ENCODE peak calls at places on chromosomes 12 and 14, in eight cellular contexts. One of them, this sample, is unnamed.
A peak's percentile ranks its signal among the peaks of the same experiment; 100 is the strongest.

GRCh38 chr12:113328368-113328889 is 6.5 kb downstream of the SLC8B1 start:
- DNase-seq in iPS-NIHi11: no peak
- DNase-seq in activated effector memory CD4-positive, alpha-beta T cell treated with Interleukin-2 at 50 U/mL for 16 hours: no peak
- DNase-seq in lower lobe of right lung: no peak
- DNase-seq in KG1: no peak
- DNase-seq in activated naive CD8-positive, alpha-beta T cell treated with anti-CD3 and anti-CD28 coated beads, Interleukin-2, amount 50 U/mL, for 16 hours: no peak
- DNase-seq in heart left ventricle: no peak
- DNase-seq in stimulated activated CD8-positive, alpha-beta memory T cell treated with anti-CD3 and anti-CD28 coated beads, Interleukin-4, amount 100 ng/mL, for 4 hours: no peak
- DNase-seq in this sample: no peak

GRCh38 chr12:39441189-39441962 is 1.5 kb downstream of the KIF21A start:
- DNase-seq in stimulated activated CD8-positive, alpha-beta memory T cell treated with anti-CD3 and anti-CD28 coated beads, Interleukin-4, amount 100 ng/mL, for 4 hours: no peak
- DNase-seq in KG1: no peak
- DNase-seq in lower lobe of right lung: no peak
- DNase-seq in activated effector memory CD4-positive, alpha-beta T cell treated with Interleukin-2 at 50 U/mL for 16 hours: no peak
- DNase-seq in heart left ventricle: no peak
- DNase-seq in iPS-NIHi11: no peak
- DNase-seq in activated naive CD8-positive, alpha-beta T cell treated with anti-CD3 and anti-CD28 coated beads, Interleukin-2, amount 50 U/mL, for 16 hours: no peak
- DNase-seq in this sample: no peak

GRCh38 chr12:7354521-7354920 is 50.6 kb downstream of the ACSM4 start:
- DNase-seq in lower lobe of right lung: no peak
- DNase-seq in KG1: no peak
- DNase-seq in activated effector memory CD4-positive, alpha-beta T cell treated with Interleukin-2 at 50 U/mL for 16 hours: no peak
- DNase-seq in stimulated activated CD8-positive, alpha-beta memory T cell treated with anti-CD3 and anti-CD28 coated beads, Interleukin-4, amount 100 ng/mL, for 4 hours: no peak
- DNase-seq in iPS-NIHi11: no peak
- DNase-seq in activated naive CD8-positive, alpha-beta T cell treated with anti-CD3 and anti-CD28 coated beads, Interleukin-2, amount 50 U/mL, for 16 hours: no peak
- DNase-seq in heart left ventricle: no peak
- DNase-seq in this sample: no peak

GRCh38 chr12:79381246-79382208 is 309.2 kb downstream of the PAWR start:
- DNase-seq in stimulated activated CD8-positive, alpha-beta memory T cell treated with anti-CD3 and anti-CD28 coated beads, Interleukin-4, amount 100 ng/mL, for 4 hours: no peak
- DNase-seq in KG1: no peak
- DNase-seq in heart left ventricle: no peak
- DNase-seq in lower lobe of right lung: no peak
- DNase-seq in activated naive CD8-positive, alpha-beta T cell treated with anti-CD3 and anti-CD28 coated beads, Interleukin-2, amount 50 U/mL, for 16 hours: no peak
- DNase-seq in activated effector memory CD4-positive, alpha-beta T cell treated with Interleukin-2 at 50 U/mL for 16 hours: no peak
- DNase-seq in iPS-NIHi11: no peak
- DNase-seq in this sample: no peak

GRCh38 chr14:34583525-34583924 is 44.0 kb upstream of the EAPP start:
- DNase-seq in lower lobe of right lung: no peak
- DNase-seq in heart left ventricle: no peak
- DNase-seq in stimulated activated CD8-positive, alpha-beta memory T cell treated with anti-CD3 and anti-CD28 coated beads, Interleukin-4, amount 100 ng/mL, for 4 hours: no peak
- DNase-seq in iPS-NIHi11: no peak
- DNase-seq in KG1: no peak
- DNase-seq in activated effector memory CD4-positive, alpha-beta T cell treated with Interleukin-2 at 50 U/mL for 16 hours: no peak
- DNase-seq in activated naive CD8-positive, alpha-beta T cell treated with anti-CD3 and anti-CD28 coated beads, Interleukin-2, amount 50 U/mL, for 16 hours: no peak
- DNase-seq in this sample: no peak

GRCh38 chr12:60335765-60336164 is 739.9 kb downstream of the SLC16A7 start:
- DNase-seq in iPS-NIHi11: no peak
- DNase-seq in activated naive CD8-positive, alpha-beta T cell treated with anti-CD3 and anti-CD28 coated beads, Interleukin-2, amount 50 U/mL, for 16 hours: no peak
- DNase-seq in activated effector memory CD4-positive, alpha-beta T cell treated with Interleukin-2 at 50 U/mL for 16 hours: no peak
- DNase-seq in lower lobe of right lung: no peak
- DNase-seq in heart left ventricle: no peak
- DNase-seq in KG1: no peak
- DNase-seq in stimulated activated CD8-positive, alpha-beta memory T cell treated with anti-CD3 and anti-CD28 coated beads, Interleukin-4, amount 100 ng/mL, for 4 hours: no peak
- DNase-seq in this sample: no peak

GRCh38 chr14:73188501-73188903 is 48.8 kb upstream of the PAPLN start:
- DNase-seq in heart left ventricle: no peak
- DNase-seq in activated naive CD8-positive, alpha-beta T cell treated with anti-CD3 and anti-CD28 coated beads, Interleukin-2, amount 50 U/mL, for 16 hours: no peak
- DNase-seq in stimulated activated CD8-positive, alpha-beta memory T cell treated with anti-CD3 and anti-CD28 coated beads, Interleukin-4, amount 100 ng/mL, for 4 hours: no peak
- DNase-seq in KG1: no peak
- DNase-seq in activated effector memory CD4-positive, alpha-beta T cell treated with Interleukin-2 at 50 U/mL for 16 hours: no peak
- DNase-seq in lower lobe of right lung: no peak
- DNase-seq in iPS-NIHi11: no peak
- DNase-seq in this sample: no peak

GRCh38 chr14:99809376-99809775 is 16.2 kb downstream of the EML1 start:
- DNase-seq in activated naive CD8-positive, alpha-beta T cell treated with anti-CD3 and anti-CD28 coated beads, Interleukin-2, amount 50 U/mL, for 16 hours: no peak
- DNase-seq in activated effector memory CD4-positive, alpha-beta T cell treated with Interleukin-2 at 50 U/mL for 16 hours: no peak
- DNase-seq in lower lobe of right lung: no peak
- DNase-seq in iPS-NIHi11: no peak
- DNase-seq in heart left ventricle: peak; percentile 82
- DNase-seq in KG1: no peak
- DNase-seq in stimulated activated CD8-positive, alpha-beta memory T cell treated with anti-CD3 and anti-CD28 coated beads, Interleukin-4, amount 100 ng/mL, for 4 hours: no peak
- DNase-seq in this sample: peak; percentile 74

GRCh38 chr12:109461846-109462766 is 15.0 kb downstream of the KCTD10 start:
- DNase-seq in activated naive CD8-positive, alpha-beta T cell treated with anti-CD3 and anti-CD28 coated beads, Interleukin-2, amount 50 U/mL, for 16 hours: no peak
- DNase-seq in heart left ventricle: peak; percentile 91
- DNase-seq in stimulated activated CD8-positive, alpha-beta memory T cell treated with anti-CD3 and anti-CD28 coated beads, Interleukin-4, amount 100 ng/mL, for 4 hours: no peak
- DNase-seq in activated effector memory CD4-positive, alpha-beta T cell treated with Interleukin-2 at 50 U/mL for 16 hours: no peak
- DNase-seq in KG1: no peak
- DNase-seq in lower lobe of right lung: peak; percentile 89
- DNase-seq in iPS-NIHi11: peak; percentile 55
- DNase-seq in this sample: peak; percentile 90

GRCh38 chr12:22083167-22083566 is 37.1 kb downstream of the CMAS start:
- DNase-seq in stimulated activated CD8-positive, alpha-beta memory T cell treated with anti-CD3 and anti-CD28 coated beads, Interleukin-4, amount 100 ng/mL, for 4 hours: no peak
- DNase-seq in activated effector memory CD4-positive, alpha-beta T cell treated with Interleukin-2 at 50 U/mL for 16 hours: no peak
- DNase-seq in activated naive CD8-positive, alpha-beta T cell treated with anti-CD3 and anti-CD28 coated beads, Interleukin-2, amount 50 U/mL, for 16 hours: no peak
- DNase-seq in iPS-NIHi11: no peak
- DNase-seq in KG1: no peak
- DNase-seq in lower lobe of right lung: no peak
- DNase-seq in heart left ventricle: no peak
- DNase-seq in this sample: no peak

GRCh38 chr12:48861111-48861510 is 4.6 kb downstream of the RND1 start:
- DNase-seq in heart left ventricle: no peak
- DNase-seq in KG1: no peak
- DNase-seq in iPS-NIHi11: no peak
- DNase-seq in stimulated activated CD8-positive, alpha-beta memory T cell treated with anti-CD3 and anti-CD28 coated beads, Interleukin-4, amount 100 ng/mL, for 4 hours: no peak
- DNase-seq in activated naive CD8-positive, alpha-beta T cell treated with anti-CD3 and anti-CD28 coated beads, Interleukin-2, amount 50 U/mL, for 16 hours: no peak
- DNase-seq in activated effector memory CD4-positive, alpha-beta T cell treated with Interleukin-2 at 50 U/mL for 16 hours: no peak
- DNase-seq in lower lobe of right lung: no peak
- DNase-seq in this sample: no peak

GRCh38 chr12:6635856-6636521 is at the start of gene LPAR5:
- DNase-seq in activated effector memory CD4-positive, alpha-beta T cell treated with Interleukin-2 at 50 U/mL for 16 hours: no peak
- DNase-seq in KG1: no peak
- DNase-seq in lower lobe of right lung: peak; percentile 62
- DNase-seq in heart left ventricle: no peak
- DNase-seq in stimulated activated CD8-positive, alpha-beta memory T cell treated with anti-CD3 and anti-CD28 coated beads, Interleukin-4, amount 100 ng/mL, for 4 hours: no peak
- DNase-seq in activated naive CD8-positive, alpha-beta T cell treated with anti-CD3 and anti-CD28 coated beads, Interleukin-2, amount 50 U/mL, for 16 hours: no peak
- DNase-seq in iPS-NIHi11: peak; percentile 77
- DNase-seq in this sample: no peak

GRCh38 chr12:6104027-6104426 is 20.4 kb downstream of the VWF start:
- DNase-seq in iPS-NIHi11: no peak
- DNase-seq in heart left ventricle: no peak
- DNase-seq in KG1: no peak
- DNase-seq in stimulated activated CD8-positive, alpha-beta memory T cell treated with anti-CD3 and anti-CD28 coated beads, Interleukin-4, amount 100 ng/mL, for 4 hours: no peak
- DNase-seq in activated naive CD8-positive, alpha-beta T cell treated with anti-CD3 and anti-CD28 coated beads, Interleukin-2, amount 50 U/mL, for 16 hours: no peak
- DNase-seq in lower lobe of right lung: no peak
- DNase-seq in activated effector memory CD4-positive, alpha-beta T cell treated with Interleukin-2 at 50 U/mL for 16 hours: no peak
- DNase-seq in this sample: no peak

GRCh38 chr12:6067152-6067916 is 57.1 kb downstream of the VWF start:
- DNase-seq in heart left ventricle: no peak
- DNase-seq in KG1: no peak
- DNase-seq in iPS-NIHi11: peak; percentile 75
- DNase-seq in activated naive CD8-positive, alpha-beta T cell treated with anti-CD3 and anti-CD28 coated beads, Interleukin-2, amount 50 U/mL, for 16 hours: no peak
- DNase-seq in stimulated activated CD8-positive, alpha-beta memory T cell treated with anti-CD3 and anti-CD28 coated beads, Interleukin-4, amount 100 ng/mL, for 4 hours: no peak
- DNase-seq in lower lobe of right lung: no peak
- DNase-seq in activated effector memory CD4-positive, alpha-beta T cell treated with Interleukin-2 at 50 U/mL for 16 hours: no peak
- DNase-seq in this sample: no peak

GRCh38 chr12:109258201-109258600 is 50.9 kb downstream of the FOXN4 start:
- DNase-seq in KG1: no peak
- DNase-seq in lower lobe of right lung: no peak
- DNase-seq in activated naive CD8-positive, alpha-beta T cell treated with anti-CD3 and anti-CD28 coated beads, Interleukin-2, amount 50 U/mL, for 16 hours: no peak
- DNase-seq in stimulated activated CD8-positive, alpha-beta memory T cell treated with anti-CD3 and anti-CD28 coated beads, Interleukin-4, amount 100 ng/mL, for 4 hours: no peak
- DNase-seq in heart left ventricle: no peak
- DNase-seq in iPS-NIHi11: no peak
- DNase-seq in activated effector memory CD4-positive, alpha-beta T cell treated with Interleukin-2 at 50 U/mL for 16 hours: no peak
- DNase-seq in this sample: no peak

GRCh38 chr12:89782807-89783206 is 74.2 kb upstream of the ATP2B1 start:
- DNase-seq in activated naive CD8-positive, alpha-beta T cell treated with anti-CD3 and anti-CD28 coated beads, Interleukin-2, amount 50 U/mL, for 16 hours: no peak
- DNase-seq in heart left ventricle: no peak
- DNase-seq in KG1: no peak
- DNase-seq in lower lobe of right lung: no peak
- DNase-seq in iPS-NIHi11: no peak
- DNase-seq in stimulated activated CD8-positive, alpha-beta memory T cell treated with anti-CD3 and anti-CD28 coated beads, Interleukin-4, amount 100 ng/mL, for 4 hours: no peak
- DNase-seq in activated effector memory CD4-positive, alpha-beta T cell treated with Interleukin-2 at 50 U/mL for 16 hours: no peak
- DNase-seq in this sample: no peak

GRCh38 chr12:13422291-13422690 is 225.8 kb downstream of the EMP1 start:
- DNase-seq in activated naive CD8-positive, alpha-beta T cell treated with anti-CD3 and anti-CD28 coated beads, Interleukin-2, amount 50 U/mL, for 16 hours: no peak
- DNase-seq in KG1: no peak
- DNase-seq in heart left ventricle: no peak
- DNase-seq in stimulated activated CD8-positive, alpha-beta memory T cell treated with anti-CD3 and anti-CD28 coated beads, Interleukin-4, amount 100 ng/mL, for 4 hours: no peak
- DNase-seq in iPS-NIHi11: no peak
- DNase-seq in lower lobe of right lung: no peak
- DNase-seq in activated effector memory CD4-positive, alpha-beta T cell treated with Interleukin-2 at 50 U/mL for 16 hours: no peak
- DNase-seq in this sample: no peak

GRCh38 chr12:56160160-56160763 is 2.1 kb downstream of the MYL6 start:
- DNase-seq in activated effector memory CD4-positive, alpha-beta T cell treated with Interleukin-2 at 50 U/mL for 16 hours: peak; percentile 49
- DNase-seq in lower lobe of right lung: no peak
- DNase-seq in iPS-NIHi11: no peak
- DNase-seq in KG1: no peak
- DNase-seq in activated naive CD8-positive, alpha-beta T cell treated with anti-CD3 and anti-CD28 coated beads, Interleukin-2, amount 50 U/mL, for 16 hours: no peak
- DNase-seq in stimulated activated CD8-positive, alpha-beta memory T cell treated with anti-CD3 and anti-CD28 coated beads, Interleukin-4, amount 100 ng/mL, for 4 hours: no peak
- DNase-seq in heart left ventricle: no peak
- DNase-seq in this sample: no peak

GRCh38 chr14:94320243-94320642 is 2.9 kb downstream of the SERPINA6 start:
- DNase-seq in heart left ventricle: no peak
- DNase-seq in iPS-NIHi11: no peak
- DNase-seq in lower lobe of right lung: no peak
- DNase-seq in KG1: no peak
- DNase-seq in stimulated activated CD8-positive, alpha-beta memory T cell treated with anti-CD3 and anti-CD28 coated beads, Interleukin-4, amount 100 ng/mL, for 4 hours: no peak
- DNase-seq in activated naive CD8-positive, alpha-beta T cell treated with anti-CD3 and anti-CD28 coated beads, Interleukin-2, amount 50 U/mL, for 16 hours: no peak
- DNase-seq in activated effector memory CD4-positive, alpha-beta T cell treated with Interleukin-2 at 50 U/mL for 16 hours: no peak
- DNase-seq in this sample: no peak

GRCh38 chr14:79543966-79544365 is 667.3 kb downstream of the DIO2 start:
- DNase-seq in heart left ventricle: no peak
- DNase-seq in activated effector memory CD4-positive, alpha-beta T cell treated with Interleukin-2 at 50 U/mL for 16 hours: no peak
- DNase-seq in iPS-NIHi11: peak; percentile 53
- DNase-seq in KG1: no peak
- DNase-seq in stimulated activated CD8-positive, alpha-beta memory T cell treated with anti-CD3 and anti-CD28 coated beads, Interleukin-4, amount 100 ng/mL, for 4 hours: no peak
- DNase-seq in lower lobe of right lung: no peak
- DNase-seq in activated naive CD8-positive, alpha-beta T cell treated with anti-CD3 and anti-CD28 coated beads, Interleukin-2, amount 50 U/mL, for 16 hours: no peak
- DNase-seq in this sample: no peak

GRCh38 chr14:65191716-65192115 is 89.4 kb upstream of the MAX start:
- DNase-seq in KG1: no peak
- DNase-seq in activated effector memory CD4-positive, alpha-beta T cell treated with Interleukin-2 at 50 U/mL for 16 hours: no peak
- DNase-seq in iPS-NIHi11: no peak
- DNase-seq in lower lobe of right lung: no peak
- DNase-seq in stimulated activated CD8-positive, alpha-beta memory T cell treated with anti-CD3 and anti-CD28 coated beads, Interleukin-4, amount 100 ng/mL, for 4 hours: no peak
- DNase-seq in heart left ventricle: no peak
- DNase-seq in activated naive CD8-positive, alpha-beta T cell treated with anti-CD3 and anti-CD28 coated beads, Interleukin-2, amount 50 U/mL, for 16 hours: no peak
- DNase-seq in this sample: no peak

GRCh38 chr14:25042362-25043299 is 7.3 kb downstream of the STXBP6 start:
- DNase-seq in KG1: no peak
- DNase-seq in stimulated activated CD8-positive, alpha-beta memory T cell treated with anti-CD3 and anti-CD28 coated beads, Interleukin-4, amount 100 ng/mL, for 4 hours: no peak
- DNase-seq in lower lobe of right lung: no peak
- DNase-seq in heart left ventricle: no peak
- DNase-seq in activated naive CD8-positive, alpha-beta T cell treated with anti-CD3 and anti-CD28 coated beads, Interleukin-2, amount 50 U/mL, for 16 hours: no peak
- DNase-seq in iPS-NIHi11: peak; percentile 51
- DNase-seq in activated effector memory CD4-positive, alpha-beta T cell treated with Interleukin-2 at 50 U/mL for 16 hours: no peak
- DNase-seq in this sample: no peak

GRCh38 chr14:83425138-83425537 is 1891.5 kb upstream of the SEL1L start:
- DNase-seq in lower lobe of right lung: no peak
- DNase-seq in activated naive CD8-positive, alpha-beta T cell treated with anti-CD3 and anti-CD28 coated beads, Interleukin-2, amount 50 U/mL, for 16 hours: no peak
- DNase-seq in iPS-NIHi11: no peak
- DNase-seq in KG1: no peak
- DNase-seq in stimulated activated CD8-positive, alpha-beta memory T cell treated with anti-CD3 and anti-CD28 coated beads, Interleukin-4, amount 100 ng/mL, for 4 hours: no peak
- DNase-seq in heart left ventricle: no peak
- DNase-seq in activated effector memory CD4-positive, alpha-beta T cell treated with Interleukin-2 at 50 U/mL for 16 hours: no peak
- DNase-seq in this sample: no peak

GRCh38 chr12:6961695-6962284 is 8.7 kb downstream of the PHB2 start:
- DNase-seq in stimulated activated CD8-positive, alpha-beta memory T cell treated with anti-CD3 and anti-CD28 coated beads, Interleukin-4, amount 100 ng/mL, for 4 hours: no peak
- DNase-seq in activated naive CD8-positive, alpha-beta T cell treated with anti-CD3 and anti-CD28 coated beads, Interleukin-2, amount 50 U/mL, for 16 hours: no peak
- DNase-seq in activated effector memory CD4-positive, alpha-beta T cell treated with Interleukin-2 at 50 U/mL for 16 hours: no peak
- DNase-seq in KG1: no peak
- DNase-seq in heart left ventricle: peak; percentile 72
- DNase-seq in lower lobe of right lung: peak; percentile 88
- DNase-seq in iPS-NIHi11: peak; percentile 87
- DNase-seq in this sample: peak; percentile 53

GRCh38 chr14:65069874-65070709 is 32.2 kb downstream of the MAX start:
- DNase-seq in stimulated activated CD8-positive, alpha-beta memory T cell treated with anti-CD3 and anti-CD28 coated beads, Interleukin-4, amount 100 ng/mL, for 4 hours: no peak
- DNase-seq in activated naive CD8-positive, alpha-beta T cell treated with anti-CD3 and anti-CD28 coated beads, Interleukin-2, amount 50 U/mL, for 16 hours: no peak
- DNase-seq in activated effector memory CD4-positive, alpha-beta T cell treated with Interleukin-2 at 50 U/mL for 16 hours: no peak
- DNase-seq in iPS-NIHi11: peak; percentile 64
- DNase-seq in KG1: no peak
- DNase-seq in heart left ventricle: no peak
- DNase-seq in lower lobe of right lung: peak; percentile 69
- DNase-seq in this sample: no peak

GRCh38 chr12:57488397-57489156 is 709 bp downstream of the MARS1 start:
- DNase-seq in iPS-NIHi11: peak; percentile 2
- DNase-seq in activated naive CD8-positive, alpha-beta T cell treated with anti-CD3 and anti-CD28 coated beads, Interleukin-2, amount 50 U/mL, for 16 hours: no peak
- DNase-seq in activated effector memory CD4-positive, alpha-beta T cell treated with Interleukin-2 at 50 U/mL for 16 hours: no peak
- DNase-seq in stimulated activated CD8-positive, alpha-beta memory T cell treated with anti-CD3 and anti-CD28 coated beads, Interleukin-4, amount 100 ng/mL, for 4 hours: no peak
- DNase-seq in lower lobe of right lung: no peak
- DNase-seq in KG1: no peak
- DNase-seq in heart left ventricle: no peak
- DNase-seq in this sample: no peak

This sample was measured in left ventricle myocardium inferior.